ENCODE peak calls at places on chromosomes 4 and X, in five cellular contexts. C is IMR-90, F is mesenchymal stem cell, J is H1, G is neuronal stem cell. A is an unnamed sample.

GRCh38 chrX:50211510-50211909 is 6.9 kb downstream of the CCNB3 start:
- DNase-seq in C (peak; percentile 4), J (no peak), G (no peak), F (no peak), A (peak; percentile 60)

GRCh38 chr4:70901984-70902576 is at the start of gene MOB1B:
- DNase-seq in J (peak; percentile 91), G (peak; percentile 88), C (peak; percentile 88), F (peak; percentile 91), A (peak; percentile 72)

GRCh38 chr4:152257601-152258066 is 278.3 kb downstream of the FBXW7 start:
- DNase-seq in G (peak; percentile 12), J (no peak), C (peak; percentile 31), F (peak; percentile 18), A (no peak)

GRCh38 chrX:134374910-134375309 is 85.1 kb upstream of the HPRT1 start:
- DNase-seq in F (peak; percentile 28), G (no peak), C (no peak), J (no peak), A (no peak)

GRCh38 chrX:17435476-17435875 is 60.5 kb downstream of the NHS start:
- DNase-seq in F (no peak), G (peak; percentile 47), J (no peak), C (no peak), A (peak; percentile 20)

GRCh38 chr4:169251291-169252235 is 19.2 kb downstream of the SH3RF1 start:
- DNase-seq in C (no peak), J (no peak), F (no peak), G (no peak), A (no peak)

GRCh38 chr4:103918214-103918613 is 198.4 kb upstream of the TACR3 start:
- DNase-seq in C (no peak), G (no peak), F (no peak), J (no peak), A (no peak)

GRCh38 chrX:38577738-38578137 is 16.4 kb downstream of the TSPAN7 start:
- DNase-seq in J (no peak), G (no peak), F (no peak), C (no peak), A (no peak)

GRCh38 chr4:169283114-169283509 is 12.4 kb upstream of the SH3RF1 start:
- DNase-seq in C (peak; percentile 92), J (no peak), F (peak; percentile 25), G (no peak), A (peak; percentile 80)

GRCh38 chr4:122921971-122922876 is at the start of gene NUDT6:
- DNase-seq in C (peak; percentile 69), F (peak; percentile 76), G (peak; percentile 60), J (peak; percentile 83), A (peak; percentile 65)

GRCh38 chr4:126223784-126224407 is 909.1 kb downstream of the FAT4 start:
- DNase-seq in C (peak; percentile 23), J (no peak), F (peak; percentile 43), G (no peak), A (peak; percentile 45)

GRCh38 chr4:169188204-169188603 is 82.6 kb downstream of the SH3RF1 start:
- DNase-seq in G (no peak), C (no peak), F (no peak), J (no peak), A (no peak)

GRCh38 chr4:179124419-179124818 is 1682.2 kb upstream of the AGA start:
- DNase-seq in G (no peak), J (no peak), C (no peak), F (no peak), A (no peak)

GRCh38 chrX:37755073-37755472 is 24.8 kb upstream of the CYBB start:
- DNase-seq in C (no peak), G (no peak), J (no peak), F (no peak), A (no peak)

GRCh38 chr4:15963568-15963967 is 593 bp upstream of the FGFBP2 start:
- DNase-seq in J (no peak), G (no peak), F (no peak), C (no peak), A (no peak)

GRCh38 chrX:84747516-84747915 is 245.3 kb upstream of the HDX start:
- DNase-seq in J (no peak), C (no peak), G (no peak), F (no peak), A (no peak)

GRCh38 chrX:120244735-120245498 is 5.7 kb upstream of the ZBTB33 start:
- DNase-seq in G (peak; percentile 44), J (peak; percentile 63), F (peak; percentile 79), C (peak; percentile 71), A (peak; percentile 62)

GRCh38 chrX:119753639-119754257 is 4.6 kb upstream of the SOWAHD start:
- DNase-seq in G (no peak), F (peak; percentile 50), C (peak; percentile 24), J (no peak), A (peak; percentile 87)

GRCh38 chrX:12791253-12792228 is at the start of gene PRPS2:
- DNase-seq in G (peak; percentile 48), C (peak; percentile 18), J (peak; percentile 76), F (peak; percentile 51), A (no peak)

GRCh38 chr4:55727746-55728145 is 91.6 kb upstream of the NMU start:
- DNase-seq in J (no peak), C (no peak), G (no peak), F (no peak), A (no peak)

GRCh38 chr4:55721651-55722050 is 85.6 kb upstream of the NMU start:
- DNase-seq in G (no peak), J (no peak), F (no peak), C (no peak), A (no peak)

GRCh38 chr4:55723403-55723802 is 87.3 kb upstream of the NMU start:
- DNase-seq in J (no peak), C (no peak), G (no peak), F (no peak), A (no peak)

GRCh38 chr4:55722132-55722531 is 86.0 kb upstream of the NMU start:
- DNase-seq in F (no peak), C (no peak), J (no peak), G (no peak), A (no peak)

DNA sequence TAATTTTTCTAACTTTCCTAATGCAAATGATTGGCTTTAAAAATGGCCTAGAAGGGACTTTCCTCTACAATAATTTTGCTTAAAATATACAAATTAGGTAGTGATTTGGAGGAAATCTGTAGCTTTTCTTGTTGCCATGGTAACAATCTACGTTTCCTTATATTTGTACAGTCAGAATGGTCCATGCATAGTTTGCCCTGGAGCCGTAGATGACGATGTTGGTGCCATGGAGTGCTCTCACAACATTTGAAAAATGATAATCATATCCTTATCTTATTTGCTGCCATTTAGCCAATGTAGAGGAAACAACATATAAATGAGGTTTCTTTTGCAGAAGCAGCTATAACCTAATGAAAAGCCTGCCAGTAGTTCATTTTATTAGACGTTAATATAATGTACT is 89.0 kb upstream of the NMU start:
- DNase-seq in C (no peak), F (no peak), G (no peak), J (no peak), A (peak; percentile 48)
- H3K18ac ChIP-seq in C (no peak overlapping the region), F (no peak overlapping the region), G (no peak overlapping the region), J (no peak overlapping the region), A (no peak overlapping the region)

GRCh38 chr4:87934973-87935372 is 40.5 kb upstream of the SPP1 start:
- DNase-seq in J (no peak), G (no peak), F (no peak), C (no peak), A (no peak)
- H3K4me3 ChIP-seq in J (peak overlapping the region; percentile 11), G (no peak overlapping the region), F (no peak overlapping the region), C (no peak overlapping the region), A (no peak overlapping the region)

GRCh38 chrX:42886519-42886918 is 108.6 kb upstream of the PPP1R2C start:
- DNase-seq in J (no peak), F (no peak), C (no peak), G (no peak), A (no peak)
- H3K18ac ChIP-seq in J (no peak overlapping the region), F (no peak overlapping the region), C (no peak overlapping the region), G (no peak overlapping the region), A (no peak overlapping the region)

GRCh38 chr4:107034091-107034698 is 1.9 kb downstream of the DKK2 start:
- DNase-seq in J (peak; percentile 71), C (no peak), F (peak; percentile 61), G (peak; percentile 64), A (peak; percentile 37)
- H3K4me3 ChIP-seq in J (peak overlapping the region; percentile 42), C (no peak overlapping the region), F (peak overlapping the region; percentile 55), G (peak overlapping the region; percentile 46), A (peak overlapping the region; percentile 49)

GRCh38 chr4:81512945-81513584 is 41.4 kb upstream of the RASGEF1B start:
- DNase-seq in F (no peak), C (no peak), G (peak; percentile 18), J (no peak), A (no peak)
- H3K18ac ChIP-seq in F (no peak overlapping the region), C (no peak overlapping the region), G (no peak overlapping the region), J (no peak overlapping the region), A (no peak overlapping the region)

DNA sequence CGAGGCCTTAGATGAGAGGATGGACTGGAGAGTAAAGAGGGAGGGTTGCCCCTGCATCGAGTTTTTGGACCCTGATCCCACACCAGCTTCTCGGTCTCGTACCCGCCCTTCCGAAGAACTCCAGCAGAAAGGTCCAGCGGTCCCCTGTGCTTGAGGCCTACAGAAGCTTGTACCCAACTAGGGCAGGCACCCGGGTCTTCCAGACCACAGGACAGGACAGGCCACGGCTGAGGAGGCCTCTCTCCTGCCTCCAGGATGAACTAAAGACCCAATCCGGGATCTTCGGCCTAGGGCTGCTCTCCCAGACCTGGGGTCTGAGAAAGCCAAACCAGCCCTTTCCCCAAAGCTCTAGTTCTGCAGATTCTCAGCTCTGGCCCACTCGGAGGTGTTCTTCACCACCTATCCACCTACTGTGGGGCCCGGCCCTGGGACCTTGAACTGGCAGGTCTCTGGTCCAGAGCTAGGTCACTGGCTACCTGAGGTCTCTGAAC is 1.2 kb downstream of the NKX3-2 start:
- DNase-seq in F (no peak), G (no peak), C (no peak), J (peak; percentile 67), A (no peak)
- H3K4me3 ChIP-seq in F (no peak overlapping the region), G (peak overlapping the region; percentile 52), C (no peak overlapping the region), J (peak overlapping the region; percentile 29), A (no peak overlapping the region)

DNA sequence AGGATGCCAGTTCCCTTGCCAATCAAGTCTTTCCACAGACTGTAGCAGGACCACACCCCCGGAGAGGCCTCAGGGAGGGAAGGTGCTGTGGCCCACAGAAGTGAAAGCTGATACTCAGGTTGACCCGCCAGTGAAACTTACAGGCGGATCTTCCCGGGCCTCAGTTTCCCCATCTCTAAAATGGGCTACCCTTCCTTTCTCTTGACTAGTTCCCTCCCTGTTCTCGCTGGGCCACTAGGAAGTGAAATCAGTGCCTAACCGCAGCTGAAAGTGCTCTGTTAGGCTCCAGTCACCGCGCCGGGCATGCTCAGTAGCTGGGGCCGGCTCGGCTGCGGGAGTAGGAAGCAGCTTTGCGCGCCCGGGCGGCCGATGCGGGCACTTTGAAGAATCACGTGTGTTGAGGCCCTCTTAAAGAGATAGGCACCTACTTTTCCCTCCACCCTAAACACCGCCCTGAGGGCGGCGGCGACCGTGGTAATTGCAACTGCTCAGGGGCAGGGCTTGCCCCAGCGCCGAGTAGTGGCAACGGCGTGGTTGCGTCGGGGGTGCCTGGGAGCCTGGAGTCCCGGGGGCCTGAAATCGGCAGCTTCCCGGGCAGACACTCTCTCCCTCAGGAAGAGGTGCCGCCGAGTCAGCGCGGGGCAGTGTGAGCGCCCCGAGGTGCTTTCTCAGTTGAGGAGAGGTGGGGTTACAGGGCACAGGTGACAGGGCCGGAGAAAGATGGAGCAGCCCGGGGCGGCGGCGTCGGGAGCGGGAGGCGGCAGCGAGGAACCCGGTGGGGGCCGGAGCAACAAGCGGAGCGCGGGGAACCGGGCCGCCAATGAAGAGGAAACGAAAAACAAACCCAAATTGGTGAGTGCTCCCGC is at the start of gene DIAPH2:
- DNase-seq in G (peak; percentile 39), J (peak; percentile 67), C (peak; percentile 75), F (peak; percentile 84), A (peak; percentile 80)
- H3K18ac ChIP-seq in G (peak within 1 kb of the TSS; percentile 85), J (no peak within 1 kb of the TSS), C (peak within 1 kb of the TSS; percentile 85), F (peak within 1 kb of the TSS; percentile 44), A (peak within 1 kb of the TSS; percentile 43)